ENCODE peak calls at places on chromosome 9, in four cellular contexts. One of them, this sample, is unnamed. For H3K27me3 and H3K36me3, the result is how much of the 10 kb centered on the place peaks cover.

GRCh38 chr9:88818495-88819201 is 172.6 kb upstream of the S1PR3 start:
- DNase-seq in CD8-positive, alpha-beta memory T cell: no peak
- DNase-seq in lung: no peak
- DNase-seq in left ventricle myocardium inferior: no peak
- DNase-seq in this sample: no peak

GRCh38 chr9:12708562-12709298 is 15.5 kb downstream of the TYRP1 start:
- DNase-seq in left ventricle myocardium inferior: no peak
- DNase-seq in lung: no peak
- DNase-seq in CD8-positive, alpha-beta memory T cell: no peak
- DNase-seq in this sample: no peak

GRCh38 chr9:117835798-117836197 is 131.6 kb downstream of the TLR4 start:
- DNase-seq in left ventricle myocardium inferior: no peak
- DNase-seq in CD8-positive, alpha-beta memory T cell: no peak
- DNase-seq in lung: no peak
- DNase-seq in this sample: no peak

GRCh38 chr9:85900504-85901201 is 40.3 kb upstream of the NAA35 start:
- DNase-seq in lung: no peak
- DNase-seq in left ventricle myocardium inferior: no peak
- DNase-seq in CD8-positive, alpha-beta memory T cell: peak
- DNase-seq in this sample: no peak

GRCh38 chr9:99162759-99163364 is 57.9 kb downstream of the TGFBR1 start:
- DNase-seq in left ventricle myocardium inferior: no peak
- DNase-seq in CD8-positive, alpha-beta memory T cell: no peak
- DNase-seq in lung: no peak
- DNase-seq in this sample: no peak

GRCh38 chr9:69149321-69149807 is 24.7 kb upstream of the TJP2 start:
- DNase-seq in CD8-positive, alpha-beta memory T cell: no peak
- DNase-seq in lung: no peak
- DNase-seq in left ventricle myocardium inferior: no peak
- DNase-seq in this sample: no peak

GRCh38 chr9:137783521-137783920 is 94.1 kb upstream of the CACNA1B start:
- DNase-seq in CD8-positive, alpha-beta memory T cell: no peak
- DNase-seq in lung: no peak
- DNase-seq in left ventricle myocardium inferior: no peak
- DNase-seq in this sample: no peak

GRCh38 chr9:90641090-90641489 is 1.5 kb downstream of the DIRAS2 start:
- DNase-seq in CD8-positive, alpha-beta memory T cell: no peak
- DNase-seq in lung: no peak
- DNase-seq in left ventricle myocardium inferior: no peak
- DNase-seq in this sample: no peak

GRCh38 chr9:72228282-72228681 is 79.0 kb downstream of the GDA start:
- DNase-seq in CD8-positive, alpha-beta memory T cell: no peak
- DNase-seq in left ventricle myocardium inferior: no peak
- DNase-seq in lung: no peak
- DNase-seq in this sample: no peak

GRCh38 chr9:88925471-88925870 is 65.8 kb upstream of the S1PR3 start:
- DNase-seq in lung: no peak
- DNase-seq in CD8-positive, alpha-beta memory T cell: no peak
- DNase-seq in left ventricle myocardium inferior: no peak
- DNase-seq in this sample: no peak

GRCh38 chr9:22683393-22684075 is 236.9 kb downstream of the DMRTA1 start:
- DNase-seq in lung: no peak
- DNase-seq in left ventricle myocardium inferior: no peak
- DNase-seq in CD8-positive, alpha-beta memory T cell: no peak
- DNase-seq in this sample: no peak

GRCh38 chr9:125204477-125204876 is 4.1 kb downstream of the RABEPK start:
- DNase-seq in lung: no peak
- DNase-seq in CD8-positive, alpha-beta memory T cell: no peak
- DNase-seq in left ventricle myocardium inferior: no peak
- DNase-seq in this sample: no peak

GRCh38 chr9:13377286-13377925 is 97.9 kb upstream of the MPDZ start:
- DNase-seq in lung: no peak
- DNase-seq in CD8-positive, alpha-beta memory T cell: no peak
- DNase-seq in left ventricle myocardium inferior: no peak
- DNase-seq in this sample: no peak

GRCh38 chr9:98191615-98192502 is 578 bp downstream of the CORO2A start:
- DNase-seq in lung: peak
- DNase-seq in left ventricle myocardium inferior: no peak
- DNase-seq in CD8-positive, alpha-beta memory T cell: peak
- DNase-seq in this sample: no peak

GRCh38 chr9:93089481-93089991 is 6.5 kb upstream of the CARD19 start:
- DNase-seq in left ventricle myocardium inferior: no peak
- DNase-seq in lung: no peak
- DNase-seq in CD8-positive, alpha-beta memory T cell: no peak
- DNase-seq in this sample: no peak

GRCh38 chr9:76354221-76354620 is 40.0 kb downstream of the RFK start:
- DNase-seq in CD8-positive, alpha-beta memory T cell: no peak
- DNase-seq in lung: no peak
- DNase-seq in left ventricle myocardium inferior: no peak
- DNase-seq in this sample: no peak

GRCh38 chr9:86511614-86512360 is 157.6 kb upstream of the TUT7 start:
- DNase-seq in lung: no peak
- DNase-seq in CD8-positive, alpha-beta memory T cell: no peak
- DNase-seq in left ventricle myocardium inferior: no peak
- DNase-seq in this sample: no peak

GRCh38 chr9:34072868-34073590 is 24.3 kb upstream of the UBAP2 start:
- DNase-seq in lung: peak
- DNase-seq in CD8-positive, alpha-beta memory T cell: no peak
- DNase-seq in left ventricle myocardium inferior: no peak
- DNase-seq in this sample: no peak

GRCh38 chr9:34405719-34406118 is 29.0 kb upstream of the MYORG start:
- DNase-seq in CD8-positive, alpha-beta memory T cell: no peak
- DNase-seq in lung: no peak
- DNase-seq in left ventricle myocardium inferior: no peak
- DNase-seq in this sample: no peak

GRCh38 chr9:108467653-108468324 is 388.0 kb downstream of the ACTL7B start:
- DNase-seq in CD8-positive, alpha-beta memory T cell: no peak
- DNase-seq in lung: no peak
- DNase-seq in left ventricle myocardium inferior: no peak
- DNase-seq in this sample: no peak

GRCh38 chr9:76456202-76456926 is 2.6 kb upstream of the GCNT1 start:
- DNase-seq in lung: no peak
- DNase-seq in CD8-positive, alpha-beta memory T cell: peak
- DNase-seq in left ventricle myocardium inferior: no peak
- DNase-seq in this sample: peak

GRCh38 chr9:98045234-98046160 is 11.0 kb upstream of the NANS start:
- DNase-seq in CD8-positive, alpha-beta memory T cell: peak
- DNase-seq in lung: no peak
- DNase-seq in left ventricle myocardium inferior: no peak
- DNase-seq in this sample: no peak

GRCh38 chr9:94912700-94913249 is 186.3 kb downstream of the AOPEP start:
- DNase-seq in left ventricle myocardium inferior: no peak
- DNase-seq in CD8-positive, alpha-beta memory T cell: no peak
- DNase-seq in lung: peak
- DNase-seq in this sample: no peak

GRCh38 chr9:75953218-75953617 is 62.7 kb downstream of the PCSK5 start:
- DNase-seq in left ventricle myocardium inferior: no peak
- DNase-seq in lung: no peak
- DNase-seq in CD8-positive, alpha-beta memory T cell: no peak
- DNase-seq in this sample: no peak

GRCh38 chr9:108156270-108156998 is 666.9 kb upstream of the KLF4 start:
- DNase-seq in lung: no peak
- DNase-seq in left ventricle myocardium inferior: no peak
- DNase-seq in CD8-positive, alpha-beta memory T cell: no peak
- DNase-seq in this sample: no peak

GRCh38 chr9:112819635-112820496 is 69.3 kb downstream of the SNX30 start:
- DNase-seq in CD8-positive, alpha-beta memory T cell: no peak
- DNase-seq in left ventricle myocardium inferior: peak
- DNase-seq in lung: no peak
- DNase-seq in this sample: no peak

GRCh38 chr9:132324425-132324824 is 30.4 kb downstream of the SETX start:
- DNase-seq in lung: no peak
- DNase-seq in CD8-positive, alpha-beta memory T cell: no peak
- DNase-seq in left ventricle myocardium inferior: no peak
- DNase-seq in this sample: no peak

GRCh38 chr9:15246688-15247087 is 60.3 kb downstream of the TTC39B start:
- DNase-seq in left ventricle myocardium inferior: no peak
- DNase-seq in lung: no peak
- DNase-seq in CD8-positive, alpha-beta memory T cell: no peak
- DNase-seq in this sample: no peak

GRCh38 chr9:91960367-91960766 is 10.3 kb upstream of the ROR2 start:
- DNase-seq in CD8-positive, alpha-beta memory T cell: no peak
- DNase-seq in lung: no peak
- DNase-seq in left ventricle myocardium inferior: no peak
- DNase-seq in this sample: no peak

GRCh38 chr9:95264954-95265615 is 52.4 kb downstream of the FANCC start:
- DNase-seq in CD8-positive, alpha-beta memory T cell: no peak
- DNase-seq in left ventricle myocardium inferior: no peak
- DNase-seq in lung: no peak
- DNase-seq in this sample: no peak

GRCh38 chr9:106653111-106653697 is 209.8 kb upstream of the ZNF462 start:
- DNase-seq in lung: no peak
- DNase-seq in left ventricle myocardium inferior: no peak
- DNase-seq in CD8-positive, alpha-beta memory T cell: no peak
- DNase-seq in this sample: no peak

GRCh38 chr9:101054657-101055056 is 26.1 kb downstream of the PLPPR1 start:
- DNase-seq in left ventricle myocardium inferior: no peak
- DNase-seq in lung: no peak
- DNase-seq in CD8-positive, alpha-beta memory T cell: no peak
- DNase-seq in this sample: no peak

GRCh38 chr9:5089737-5090136 is 95.7 kb downstream of the INSL6 start:
- DNase-seq in CD8-positive, alpha-beta memory T cell: no peak
- DNase-seq in lung: no peak
- DNase-seq in left ventricle myocardium inferior: no peak
- DNase-seq in this sample: no peak

GRCh38 chr9:123119566-123119965 is 86.1 kb downstream of the GPR21 start:
- DNase-seq in left ventricle myocardium inferior: no peak
- DNase-seq in lung: no peak
- DNase-seq in CD8-positive, alpha-beta memory T cell: no peak
- DNase-seq in this sample: no peak

GRCh38 chr9:4425358-4426045 is 64.8 kb upstream of the SLC1A1 start:
- DNase-seq in left ventricle myocardium inferior: no peak
- DNase-seq in CD8-positive, alpha-beta memory T cell: no peak
- DNase-seq in lung: no peak
- DNase-seq in this sample: no peak

DNA sequence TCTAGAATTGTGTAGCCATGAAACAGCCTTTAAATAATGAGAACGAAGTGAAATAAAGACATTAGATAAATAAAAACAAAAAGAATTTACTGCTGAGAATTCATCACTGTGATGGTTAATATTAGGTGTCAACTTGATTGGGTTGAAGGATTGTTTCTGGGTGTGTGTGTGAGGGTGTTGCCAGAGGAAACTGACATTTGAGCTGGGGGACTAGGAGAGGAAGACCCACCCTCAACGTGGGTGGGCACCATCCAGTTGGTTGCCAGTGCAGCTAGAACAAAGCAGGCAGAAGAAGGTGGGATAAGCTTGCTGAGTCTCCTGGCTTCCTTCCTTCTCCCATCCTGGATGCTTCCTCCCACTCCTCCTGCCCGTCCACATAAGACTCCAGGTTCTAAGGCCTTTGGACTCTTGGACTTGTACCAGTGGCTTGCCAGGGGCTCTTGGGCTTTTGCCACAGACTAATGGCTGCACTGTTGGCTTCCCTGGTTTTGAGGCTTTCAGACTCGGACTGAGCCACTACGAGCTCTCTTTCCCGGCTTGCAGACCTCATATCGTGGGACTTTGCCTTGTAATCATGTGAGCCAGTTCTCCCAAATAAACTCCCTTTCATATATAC is 43.7 kb upstream of the ABL1 start:
- DNase-seq in lung: no peak
- DNase-seq in CD8-positive, alpha-beta memory T cell: no peak
- DNase-seq in left ventricle myocardium inferior: no peak
- DNase-seq in this sample: no peak
- H3K27me3 ChIP-seq in lung: under half
- H3K27me3 ChIP-seq in CD8-positive, alpha-beta memory T cell: under half
- H3K27me3 ChIP-seq in left ventricle myocardium inferior: under half
- H3K27me3 ChIP-seq in this sample: under half

DNA sequence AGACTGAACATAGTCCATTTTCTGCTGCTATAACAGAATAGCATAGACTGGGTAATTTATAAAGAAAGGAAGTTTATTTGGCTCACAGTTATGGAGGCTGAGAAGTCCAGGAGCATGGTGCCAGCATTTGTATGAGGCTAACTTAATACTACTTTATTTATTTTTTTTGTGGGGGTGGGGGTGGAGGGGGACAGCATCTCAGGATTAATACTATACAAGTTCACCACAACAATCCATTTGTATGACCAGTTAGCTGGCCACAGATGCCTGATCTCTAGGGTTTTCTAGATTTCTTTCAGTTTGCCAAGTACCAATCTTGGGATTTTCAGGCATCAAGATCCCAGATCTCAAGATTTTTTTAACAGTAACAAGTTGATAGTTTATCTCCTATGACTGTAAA is 20.3 kb downstream of the ANGPTL2 start:
- DNase-seq in CD8-positive, alpha-beta memory T cell: no peak
- DNase-seq in lung: no peak
- DNase-seq in left ventricle myocardium inferior: no peak
- DNase-seq in this sample: no peak
- H3K36me3 ChIP-seq in CD8-positive, alpha-beta memory T cell: under half
- H3K36me3 ChIP-seq in lung: under half
- H3K36me3 ChIP-seq in left ventricle myocardium inferior: under half
- H3K36me3 ChIP-seq in this sample: under half

GRCh38 chr9:114179516-114179915 is 24.2 kb downstream of the COL27A1 start:
- DNase-seq in left ventricle myocardium inferior: no peak
- DNase-seq in CD8-positive, alpha-beta memory T cell: no peak
- DNase-seq in lung: no peak
- DNase-seq in this sample: no peak

GRCh38 chr9:114178076-114178475 is 22.7 kb downstream of the COL27A1 start:
- DNase-seq in left ventricle myocardium inferior: no peak
- DNase-seq in CD8-positive, alpha-beta memory T cell: no peak
- DNase-seq in lung: no peak
- DNase-seq in this sample: no peak

GRCh38 chr9:114180701-114181582 is 25.6 kb downstream of the COL27A1 start:
- DNase-seq in CD8-positive, alpha-beta memory T cell: no peak
- DNase-seq in left ventricle myocardium inferior: peak
- DNase-seq in lung: no peak
- DNase-seq in this sample: no peak

GRCh38 chr9:114177423-114178064 is 22.2 kb downstream of the COL27A1 start:
- DNase-seq in CD8-positive, alpha-beta memory T cell: no peak
- DNase-seq in lung: no peak
- DNase-seq in left ventricle myocardium inferior: no peak
- DNase-seq in this sample: no peak

GRCh38 chr9:114178756-114179450 is 23.6 kb downstream of the COL27A1 start:
- DNase-seq in lung: no peak
- DNase-seq in CD8-positive, alpha-beta memory T cell: no peak
- DNase-seq in left ventricle myocardium inferior: peak
- DNase-seq in this sample: peak
- H3K4me3 ChIP-seq in lung: no peak
- H3K4me3 ChIP-seq in CD8-positive, alpha-beta memory T cell: no peak
- H3K4me3 ChIP-seq in left ventricle myocardium inferior: no peak
- H3K4me3 ChIP-seq in this sample: no peak

GRCh38 chr9:135614821-135615665 is 24.3 kb downstream of the GLT6D1 start:
- DNase-seq in CD8-positive, alpha-beta memory T cell: no peak
- DNase-seq in lung: peak
- DNase-seq in left ventricle myocardium inferior: no peak
- DNase-seq in this sample: no peak

GRCh38 chr9:135612437-135612836 is 26.9 kb downstream of the GLT6D1 start:
- DNase-seq in left ventricle myocardium inferior: no peak
- DNase-seq in CD8-positive, alpha-beta memory T cell: no peak
- DNase-seq in lung: no peak
- DNase-seq in this sample: no peak

GRCh38 chr9:135615666-135616620 is 23.4 kb downstream of the GLT6D1 start:
- DNase-seq in left ventricle myocardium inferior: no peak
- DNase-seq in CD8-positive, alpha-beta memory T cell: no peak
- DNase-seq in lung: peak
- DNase-seq in this sample: peak

GRCh38 chr9:135612981-135613910 is 26.1 kb downstream of the GLT6D1 start:
- DNase-seq in lung: peak
- DNase-seq in left ventricle myocardium inferior: no peak
- DNase-seq in CD8-positive, alpha-beta memory T cell: no peak
- DNase-seq in this sample: no peak

GRCh38 chr9:135613946-135614805 is 25.2 kb downstream of the GLT6D1 start:
- DNase-seq in lung: no peak
- DNase-seq in left ventricle myocardium inferior: no peak
- DNase-seq in CD8-positive, alpha-beta memory T cell: no peak
- DNase-seq in this sample: no peak
- H3K27me3 ChIP-seq in lung: under half
- H3K27me3 ChIP-seq in left ventricle myocardium inferior: half or more
- H3K27me3 ChIP-seq in CD8-positive, alpha-beta memory T cell: under half
- H3K27me3 ChIP-seq in this sample: under half